ENCODE peak calls at places on chromosomes 16 and 17, in seven cellular contexts. V is stomach; I is pancreas; N is A549; O is heart left ventricle; S is stimulated activated CD4-positive, alpha-beta T cell treated with anti-CD3 and anti-CD28 coated beads, Interleukin-2, amount 100 ng/mL, for 24 hours; R is HCT116. C is an unnamed sample.

GRCh38 chr17:74525781-74526288 is 5.4 kb downstream of the CD300LB start:
- DNase-seq in V (peak; percentile 15), I (no peak), N (no peak), O (no peak), S (no peak), R (no peak), C (no peak)

GRCh38 chr17:64130559-64131001 is 636 bp upstream of the ERN1 start:
- DNase-seq in V (no peak), I (no peak), N (no peak), O (peak; percentile 69), S (peak; percentile 63), R (no peak), C (no peak)

GRCh38 chr16:30948087-30948955 is 547 bp upstream of the ORAI3 start:
- DNase-seq in V (peak; percentile 80), I (peak; percentile 92), N (peak; percentile 87), O (peak; percentile 87), S (no peak), R (peak; percentile 92), C (peak; percentile 95)

GRCh38 chr17:2062571-2063183 is 7.8 kb downstream of the HIC1 start:
- DNase-seq in V (no peak), I (no peak), N (no peak), O (peak; percentile 49), S (no peak), R (no peak), C (no peak)

GRCh38 chr17:69654981-69655581 is 240.6 kb downstream of the MAP2K6 start:
- DNase-seq in V (no peak), I (no peak), N (no peak), O (no peak), S (no peak), R (no peak), C (no peak)

GRCh38 chr17:63476494-63476856 is 386 bp upstream of the ACE start:
- DNase-seq in V (no peak), I (peak; percentile 81), N (no peak), O (peak; percentile 33), S (peak; percentile 23), R (no peak), C (peak; percentile 92)

GRCh38 chr17:10286324-10286723 is 86.5 kb downstream of the MYH13 start:
- DNase-seq in V (no peak), I (no peak), N (no peak), O (no peak), S (no peak), R (no peak), C (no peak)

GRCh38 chr16:89193021-89193575 is 7.2 kb downstream of the SLC22A31 start:
- DNase-seq in V (peak; percentile 62), I (peak; percentile 93), N (no peak), O (peak; percentile 36), S (peak; percentile 66), R (peak; percentile 94), C (peak; percentile 87)

GRCh38 chr17:29369831-29370735 is 20.1 kb upstream of the TAOK1 start:
- DNase-seq in V (peak; percentile 66), I (no peak), N (peak; percentile 93), O (peak; percentile 62), S (peak; percentile 26), R (peak; percentile 66), C (peak; percentile 70)

GRCh38 chr17:80115159-80115558 is 13.8 kb downstream of the GAA start:
- DNase-seq in V (no peak), I (no peak), N (no peak), O (no peak), S (no peak), R (no peak), C (no peak)

GRCh38 chr16:57619606-57620315 is 8.7 kb upstream of the ADGRG1 start:
- DNase-seq in V (peak; percentile 85), I (peak; percentile 95), N (no peak), O (no peak), S (no peak), R (no peak), C (no peak)

GRCh38 chr17:73316919-73317505 is 5.2 kb upstream of the CDC42EP4 start:
- DNase-seq in V (no peak), I (no peak), N (no peak), O (peak; percentile 45), S (no peak), R (no peak), C (no peak)

GRCh38 chr16:4957720-4958509 is at the start of gene SEC14L5:
- DNase-seq in V (peak; percentile 99), I (peak; percentile 100), N (peak; percentile 98), O (peak; percentile 98), S (peak; percentile 94), R (peak; percentile 98), C (peak; percentile 100)

GRCh38 chr16:64590516-64590915 is 531.3 kb downstream of the CDH11 start:
- DNase-seq in V (no peak), I (no peak), N (no peak), O (no peak), S (no peak), R (no peak), C (no peak)

GRCh38 chr16:84284168-84284722 is 10.4 kb upstream of the WFDC1 start:
- DNase-seq in V (peak; percentile 46), I (no peak), N (no peak), O (peak; percentile 79), S (no peak), R (no peak), C (peak; percentile 70)

GRCh38 chr17:9817086-9817485 is 4.8 kb downstream of the GSG1L2 start:
- DNase-seq in V (peak; percentile 37), I (no peak), N (no peak), O (no peak), S (no peak), R (peak; percentile 61), C (peak; percentile 17)

GRCh38 chr16:11109551-11109950 is 146.5 kb downstream of the SOCS1 start:
- DNase-seq in V (peak; percentile 62), I (no peak), N (no peak), O (no peak), S (no peak), R (no peak), C (no peak)

GRCh38 chr17:5380491-5381135 is 38.8 kb downstream of the NUP88 start:
- DNase-seq in V (no peak), I (no peak), N (no peak), O (no peak), S (no peak), R (no peak), C (no peak)

GRCh38 chr16:12426122-12426521 is 377.6 kb downstream of the CPPED1 start:
- DNase-seq in V (no peak), I (no peak), N (no peak), O (no peak), S (no peak), R (no peak), C (peak; percentile 54)

GRCh38 chr16:57863434-57864160 is 61.3 kb upstream of the KIFC3 start:
- DNase-seq in V (peak; percentile 71), I (peak; percentile 60), N (peak; percentile 65), O (peak; percentile 71), S (no peak), R (peak; percentile 45), C (peak; percentile 56)

GRCh38 chr16:81693467-81694303 is 85.4 kb upstream of the PLCG2 start:
- DNase-seq in V (no peak), I (peak; percentile 22), N (no peak), O (no peak), S (no peak), R (no peak), C (no peak)

GRCh38 chr16:12231666-12232065 is 255.1 kb downstream of the SNX29 start:
- DNase-seq in V (no peak), I (no peak), N (no peak), O (no peak), S (no peak), R (no peak), C (no peak)

GRCh38 chr16:49492090-49492801 is 118.6 kb downstream of the C16orf78 start:
- DNase-seq in V (peak; percentile 44), I (peak; percentile 79), N (peak; percentile 68), O (peak; percentile 53), S (peak; percentile 63), R (no peak), C (peak; percentile 94)

GRCh38 chr17:48025904-48026502 is 11.6 kb downstream of the COPZ2 start:
- DNase-seq in V (no peak), I (no peak), N (no peak), O (no peak), S (no peak), R (no peak), C (no peak)

GRCh38 chr16:27803775-27804549 is 254.0 kb downstream of the KATNIP start:
- DNase-seq in V (no peak), I (no peak), N (no peak), O (no peak), S (no peak), R (no peak), C (peak; percentile 49)

GRCh38 chr16:6345090-6345489 is 987.6 kb upstream of the RBFOX1 start:
- DNase-seq in V (no peak), I (no peak), N (no peak), O (no peak), S (no peak), R (no peak), C (no peak)

GRCh38 chr17:40862985-40863733 is 3.9 kb downstream of the KRT12 start:
- DNase-seq in V (no peak), I (peak; percentile 37), N (no peak), O (no peak), S (peak; percentile 20), R (no peak), C (no peak)

GRCh38 chr17:82492647-82493516 is 26.6 kb upstream of the FOXK2 start:
- DNase-seq in V (no peak), I (peak; percentile 38), N (peak; percentile 79), O (no peak), S (no peak), R (no peak), C (peak; percentile 48)

GRCh38 chr16:1486551-1487390 is 2.0 kb downstream of the PTX4 start:
- DNase-seq in V (no peak), I (peak; percentile 43), N (no peak), O (no peak), S (no peak), R (no peak), C (no peak)

GRCh38 chr17:70905796-70906195 is 736.5 kb downstream of the KCNJ2 start:
- DNase-seq in V (no peak), I (no peak), N (no peak), O (peak; percentile 56), S (no peak), R (peak; percentile 21), C (no peak)

GRCh38 chr17:55157165-55157564 is 107.6 kb upstream of the HLF start:
- DNase-seq in V (no peak), I (no peak), N (no peak), O (no peak), S (no peak), R (no peak), C (no peak)

GRCh38 chr17:80919331-80920284 is 72.0 kb upstream of the CHMP6 start:
- DNase-seq in V (peak; percentile 47), I (no peak), N (no peak), O (peak; percentile 38), S (no peak), R (no peak), C (no peak)

GRCh38 chr17:63433746-63434591 is 12.1 kb downstream of the CYB561 start:
- DNase-seq in V (peak; percentile 87), I (peak; percentile 83), N (no peak), O (peak; percentile 93), S (no peak), R (no peak), C (peak; percentile 64)

GRCh38 chr17:35790826-35791225 is 4.6 kb downstream of the MMP28 start:
- DNase-seq in V (no peak), I (no peak), N (no peak), O (no peak), S (no peak), R (no peak), C (no peak)

GRCh38 chr16:85485379-85485778 is 127.7 kb upstream of the GSE1 start:
- DNase-seq in V (no peak), I (no peak), N (no peak), O (no peak), S (no peak), R (no peak), C (no peak)

GRCh38 chr16:28609631-28610594 is at the start of gene SULT1A1:
- DNase-seq in V (peak; percentile 92), I (peak; percentile 96), N (no peak), O (peak; percentile 72), S (no peak), R (no peak), C (peak; percentile 28)

GRCh38 chr16:24508614-24509013 is 30.8 kb upstream of the RBBP6 start:
- DNase-seq in V (no peak), I (no peak), N (no peak), O (no peak), S (no peak), R (no peak), C (no peak)